ENCODE peak calls at places on chromosomes 1 and 21, in four cellular contexts. F is HuH-7, T is frontal cortex, S is GM06990. A is an unnamed sample.
A peak's percentile ranks its signal among the peaks of the same experiment; 100 is the strongest.

GRCh38 chr1:234230414-234230862 is 142.8 kb upstream of the COA6 start:
- DNase-seq in F (no peak), T (no peak), S (no peak), A (peak; percentile 69)

GRCh38 chr1:86537928-86538695 is 8.8 kb upstream of the CLCA4 start:
- DNase-seq in F (no peak), T (no peak), S (no peak), A (no peak)

GRCh38 chr21:45698493-45698947 is 55.0 kb downstream of the PCBP3 start:
- DNase-seq in F (no peak), T (no peak), S (no peak), A (no peak)

GRCh38 chr1:150626150-150626549 is 3.3 kb downstream of the ENSA start:
- DNase-seq in F (no peak), T (no peak), S (no peak), A (no peak)

GRCh38 chr1:175757381-175758015 is 14.1 kb upstream of the TNR start:
- DNase-seq in F (peak; percentile 64), T (no peak), S (peak; percentile 30), A (peak; percentile 15)

GRCh38 chr1:224070521-224070920 is 43.4 kb upstream of the FBXO28 start:
- DNase-seq in F (no peak), T (no peak), S (no peak), A (no peak)

GRCh38 chr1:185929759-185930158 is 195.6 kb downstream of the HMCN1 start:
- DNase-seq in F (no peak), T (no peak), S (no peak), A (no peak)

GRCh38 chr1:159076753-159077656 is at the start of gene AIM2:
- DNase-seq in F (no peak), T (no peak), S (peak; percentile 91), A (peak; percentile 33)

GRCh38 chr1:2414297-2414958 is 2.1 kb upstream of the PEX10 start:
- DNase-seq in F (peak; percentile 95), T (peak; percentile 92), S (peak; percentile 80), A (peak; percentile 75)

GRCh38 chr21:37079211-37079824 is 6.3 kb downstream of the TTC3 start:
- DNase-seq in F (no peak), T (no peak), S (no peak), A (peak; percentile 31)

GRCh38 chr1:214500349-214501055 is 50.9 kb downstream of the PTPN14 start:
- DNase-seq in F (no peak), T (no peak), S (no peak), A (no peak)

GRCh38 chr1:81304187-81304586 is 496.5 kb upstream of the ADGRL2 start:
- DNase-seq in F (no peak), T (no peak), S (no peak), A (no peak)

GRCh38 chr1:85297855-85298629 is 21.6 kb upstream of the BCL10 start:
- DNase-seq in F (no peak), T (peak; percentile 43), S (peak; percentile 55), A (peak; percentile 86)

GRCh38 chr1:86200901-86201300 is 44.3 kb upstream of the COL24A1 start:
- DNase-seq in F (no peak), T (no peak), S (no peak), A (no peak)

GRCh38 chr21:29639366-29640232 is 300.2 kb downstream of the GRIK1 start:
- DNase-seq in F (no peak), T (no peak), S (peak; percentile 18), A (no peak)

GRCh38 chr1:7967206-7967605 is 5.7 kb downstream of the PARK7 start:
- DNase-seq in F (no peak), T (no peak), S (no peak), A (no peak)

GRCh38 chr1:160537714-160538665 is 14.9 kb upstream of the SLAMF6 start:
- DNase-seq in F (no peak), T (no peak), S (no peak), A (no peak)

GRCh38 chr1:228059536-228060457 is 22.7 kb upstream of the ARF1 start:
- DNase-seq in F (no peak), T (no peak), S (peak; percentile 79), A (peak; percentile 41)

GRCh38 chr1:234987415-234988159 is 141.1 kb downstream of the TOMM20 start:
- DNase-seq in F (peak; percentile 68), T (no peak), S (peak; percentile 68), A (no peak)

GRCh38 chr1:90728656-90729257 is 11.7 kb upstream of the BARHL2 start:
- DNase-seq in F (no peak), T (peak; percentile 1), S (no peak), A (no peak)

GRCh38 chr1:39876136-39876535 is 7.2 kb downstream of the TRIT1 start:
- DNase-seq in F (no peak), T (no peak), S (no peak), A (no peak)

GRCh38 chr1:188594542-188595235 is 1765.9 kb downstream of the PLA2G4A start:
- DNase-seq in F (no peak), T (no peak), S (no peak), A (no peak)

GRCh38 chr21:17293194-17293593 is 219.6 kb upstream of the CXADR start:
- DNase-seq in F (no peak), T (no peak), S (no peak), A (no peak)

GRCh38 chr1:29382851-29383588 is 146.7 kb downstream of the PTPRU start:
- DNase-seq in F (no peak), T (no peak), S (no peak), A (no peak)

GRCh38 chr1:166384948-166385347 is 218.1 kb upstream of the FAM78B start:
- DNase-seq in F (no peak), T (no peak), S (no peak), A (no peak)

GRCh38 chr1:172394167-172394751 is 26.2 kb upstream of the C1orf105 start:
- DNase-seq in F (no peak), T (no peak), S (peak; percentile 68), A (peak; percentile 70)

GRCh38 chr21:14120091-14120734 is 90.5 kb downstream of the LIPI start:
- DNase-seq in F (peak; percentile 18), T (peak; percentile 5), S (no peak), A (no peak)

GRCh38 chr1:84796201-84796600 is 96.8 kb downstream of the LPAR3 start:
- DNase-seq in F (no peak), T (no peak), S (no peak), A (no peak)

GRCh38 chr1:58883037-58883887 is 99.4 kb upstream of the JUN start:
- DNase-seq in F (no peak), T (peak; percentile 39), S (no peak), A (no peak)